ENCODE peak calls at places on chromosomes 11 and 22, in ten cellular contexts. One of them, this sample, is unnamed.
A peak's percentile ranks its signal among the peaks of the same experiment; 100 is the strongest.

GRCh38 chr11:133946541-133947297 is 10.0 kb downstream of the IGSF9B start:
- DNase-seq in renal cortical epithelial cell: no peak
- DNase-seq in mucosa of descending colon: no peak
- DNase-seq in left cardiac atrium: peak; percentile 71
- DNase-seq in GM23338: peak; percentile 39
- DNase-seq in foreskin melanocyte: no peak
- DNase-seq in ELF-1: peak; percentile 63
- DNase-seq in IMR-90: no peak
- DNase-seq in NCI-H460: no peak
- DNase-seq in H9: no peak
- DNase-seq in this sample: no peak

GRCh38 chr22:43277987-43278601 is 65.1 kb downstream of the SCUBE1 start:
- DNase-seq in GM23338: no peak
- DNase-seq in foreskin melanocyte: no peak
- DNase-seq in left cardiac atrium: no peak
- DNase-seq in H9: no peak
- DNase-seq in NCI-H460: no peak
- DNase-seq in renal cortical epithelial cell: no peak
- DNase-seq in ELF-1: no peak
- DNase-seq in mucosa of descending colon: peak; percentile 53
- DNase-seq in IMR-90: no peak
- DNase-seq in this sample: no peak

GRCh38 chr11:35367491-35367890 is 51.9 kb downstream of the SLC1A2 start:
- DNase-seq in IMR-90: peak; percentile 92
- DNase-seq in foreskin melanocyte: peak; percentile 70
- DNase-seq in ELF-1: no peak
- DNase-seq in renal cortical epithelial cell: peak; percentile 44
- DNase-seq in mucosa of descending colon: no peak
- DNase-seq in H9: no peak
- DNase-seq in NCI-H460: no peak
- DNase-seq in left cardiac atrium: no peak
- DNase-seq in GM23338: no peak
- DNase-seq in this sample: peak; percentile 35

GRCh38 chr22:24370426-24370825 is 57.0 kb upstream of the ADORA2A start:
- DNase-seq in left cardiac atrium: no peak
- DNase-seq in renal cortical epithelial cell: no peak
- DNase-seq in NCI-H460: no peak
- DNase-seq in foreskin melanocyte: no peak
- DNase-seq in IMR-90: no peak
- DNase-seq in mucosa of descending colon: no peak
- DNase-seq in ELF-1: no peak
- DNase-seq in H9: no peak
- DNase-seq in GM23338: no peak
- DNase-seq in this sample: no peak

GRCh38 chr11:10379022-10379421 is 74.1 kb downstream of the ADM start:
- DNase-seq in GM23338: peak; percentile 69
- DNase-seq in left cardiac atrium: no peak
- DNase-seq in IMR-90: peak; percentile 50
- DNase-seq in foreskin melanocyte: no peak
- DNase-seq in ELF-1: peak; percentile 41
- DNase-seq in NCI-H460: no peak
- DNase-seq in mucosa of descending colon: no peak
- DNase-seq in renal cortical epithelial cell: no peak
- DNase-seq in H9: no peak
- DNase-seq in this sample: peak; percentile 34

GRCh38 chr11:43556269-43556668 is 124.3 kb upstream of the HSD17B12 start:
- DNase-seq in H9: no peak
- DNase-seq in foreskin melanocyte: no peak
- DNase-seq in ELF-1: no peak
- DNase-seq in renal cortical epithelial cell: no peak
- DNase-seq in GM23338: peak; percentile 27
- DNase-seq in NCI-H460: no peak
- DNase-seq in IMR-90: no peak
- DNase-seq in left cardiac atrium: no peak
- DNase-seq in mucosa of descending colon: no peak
- DNase-seq in this sample: no peak

GRCh38 chr11:86644291-86644690 is 28.1 kb downstream of the ME3 start:
- DNase-seq in NCI-H460: no peak
- DNase-seq in foreskin melanocyte: peak; percentile 56
- DNase-seq in renal cortical epithelial cell: peak; percentile 81
- DNase-seq in H9: no peak
- DNase-seq in IMR-90: peak; percentile 75
- DNase-seq in mucosa of descending colon: no peak
- DNase-seq in left cardiac atrium: no peak
- DNase-seq in GM23338: no peak
- DNase-seq in ELF-1: no peak
- DNase-seq in this sample: no peak

GRCh38 chr11:121535122-121535796 is 82.5 kb upstream of the SORL1-AS1 start:
- DNase-seq in renal cortical epithelial cell: no peak
- DNase-seq in mucosa of descending colon: no peak
- DNase-seq in foreskin melanocyte: no peak
- DNase-seq in IMR-90: peak; percentile 29
- DNase-seq in H9: no peak
- DNase-seq in GM23338: no peak
- DNase-seq in ELF-1: no peak
- DNase-seq in left cardiac atrium: no peak
- DNase-seq in NCI-H460: no peak
- DNase-seq in this sample: no peak

GRCh38 chr11:125062931-125063428 is at the start of gene SLC37A2:
- DNase-seq in GM23338: peak; percentile 80
- DNase-seq in IMR-90: peak; percentile 54
- DNase-seq in mucosa of descending colon: peak; percentile 71
- DNase-seq in foreskin melanocyte: peak; percentile 37
- DNase-seq in ELF-1: peak; percentile 75
- DNase-seq in left cardiac atrium: peak; percentile 82
- DNase-seq in H9: peak; percentile 71
- DNase-seq in renal cortical epithelial cell: peak; percentile 30
- DNase-seq in NCI-H460: peak; percentile 14
- DNase-seq in this sample: peak; percentile 17

GRCh38 chr11:116976941-116977570 is 121.2 kb downstream of the SIK3 start:
- DNase-seq in H9: no peak
- DNase-seq in NCI-H460: no peak
- DNase-seq in ELF-1: peak; percentile 40
- DNase-seq in IMR-90: no peak
- DNase-seq in left cardiac atrium: no peak
- DNase-seq in mucosa of descending colon: no peak
- DNase-seq in GM23338: peak; percentile 54
- DNase-seq in renal cortical epithelial cell: peak; percentile 52
- DNase-seq in foreskin melanocyte: no peak
- DNase-seq in this sample: no peak

GRCh38 chr22:17705565-17706450 is 67.3 kb downstream of the BCL2L13 start:
- DNase-seq in H9: no peak
- DNase-seq in left cardiac atrium: no peak
- DNase-seq in ELF-1: no peak
- DNase-seq in GM23338: no peak
- DNase-seq in renal cortical epithelial cell: no peak
- DNase-seq in IMR-90: peak; percentile 6
- DNase-seq in mucosa of descending colon: no peak
- DNase-seq in NCI-H460: no peak
- DNase-seq in foreskin melanocyte: no peak
- DNase-seq in this sample: no peak

This sample was measured in COLO829.